ENCODE peak calls at places on chromosome 13, in four cellular contexts. Y is psoas muscle, R is heart left ventricle, G is AG04450. P is an unnamed sample.

GRCh38 chr13:53238241-53238640 is 209.6 kb downstream of the OLFM4 start:
- DNase-seq in R (no peak), G (no peak), Y (no peak), P (no peak)

GRCh38 chr13:75312884-75313520 is 169.0 kb downstream of the TBC1D4 start:
- DNase-seq in G (no peak), Y (no peak), R (no peak), P (no peak)

GRCh38 chr13:110683203-110683883 is 22.6 kb downstream of the CARS2 start:
- DNase-seq in Y (no peak), R (no peak), G (no peak), P (no peak)

GRCh38 chr13:34412295-34412694 is 529.8 kb upstream of the NBEA start:
- DNase-seq in R (no peak), G (no peak), Y (no peak), P (no peak)

GRCh38 chr13:38255600-38255999 is 94.1 kb upstream of the UFM1 start:
- DNase-seq in Y (no peak), G (no peak), R (no peak), P (no peak)

GRCh38 chr13:87671824-87672603 is 843 bp downstream of the SLITRK5 start:
- DNase-seq in G (no peak), R (no peak), Y (no peak), P (no peak)

GRCh38 chr13:52846567-52847321 is 1.7 kb downstream of the PCDH8 start:
- DNase-seq in G (no peak), Y (peak), R (peak), P (no peak)

GRCh38 chr13:19591864-19592263 is 30.5 kb upstream of the TPTE2 start:
- DNase-seq in G (no peak), R (no peak), Y (no peak), P (no peak)

GRCh38 chr13:92781965-92782364 is 444.6 kb upstream of the GPC6 start:
- DNase-seq in Y (no peak), G (no peak), R (no peak), P (no peak)

DNA sequence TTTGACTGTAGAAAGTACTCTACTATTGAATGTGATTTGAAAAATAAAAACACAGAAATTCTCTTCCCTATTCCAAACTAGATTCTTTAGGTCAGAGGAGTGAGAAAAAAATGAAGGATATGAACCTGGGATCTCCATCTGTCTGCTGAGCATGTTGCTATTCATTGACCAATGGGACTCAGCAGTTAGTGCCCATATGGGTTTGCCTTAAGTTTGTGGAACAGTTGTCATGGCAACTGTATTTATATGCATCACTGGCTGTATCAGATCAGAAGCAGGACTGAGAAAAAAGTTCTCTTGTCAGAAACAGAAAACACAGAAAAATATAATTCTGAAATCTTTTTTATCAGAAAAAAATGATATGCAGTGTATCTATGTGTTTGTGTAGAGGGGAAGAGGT is 73.3 kb upstream of the ATXN8OS start:
- DNase-seq in R (no peak), G (no peak), Y (no peak), P (no peak)
- H3K27ac ChIP-seq in R (no peak), G (no peak), Y (no peak), P (no peak)

GRCh38 chr13:78468546-78469060 is 134.7 kb downstream of the POU4F1 start:
- DNase-seq in Y (no peak), R (no peak), G (no peak), P (no peak)
- H3K27ac ChIP-seq in Y (no peak), R (no peak), G (no peak), P (no peak)

DNA sequence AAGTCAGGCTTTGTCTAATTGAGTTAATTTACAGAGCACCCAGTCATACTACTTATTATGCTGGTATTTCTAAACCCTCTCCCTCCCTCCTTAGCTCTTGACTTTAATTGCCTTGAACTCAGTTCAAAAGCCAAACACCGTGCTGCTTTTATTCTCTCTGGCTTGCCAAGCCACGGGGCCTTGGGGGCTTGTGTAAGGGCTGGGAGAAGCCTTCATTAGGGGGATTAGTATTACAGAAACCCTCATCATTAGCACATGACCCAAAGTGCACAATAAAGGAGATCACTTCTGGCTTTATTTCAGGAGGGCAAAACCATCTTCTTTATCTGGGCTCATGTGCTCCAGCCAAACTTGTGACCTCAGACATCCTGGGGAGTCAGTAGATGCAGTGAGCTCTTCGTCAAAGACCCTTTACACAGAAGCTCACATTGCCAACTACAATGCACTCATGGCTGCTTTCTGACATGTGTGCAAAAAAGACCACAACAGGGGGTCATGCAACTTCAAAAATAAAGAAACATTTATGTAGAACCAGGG is at the start of gene DCT:
- DNase-seq in Y (no peak), G (no peak), R (no peak), P (no peak)
- H3K27ac ChIP-seq in Y (no peak), G (no peak), R (no peak), P (no peak)

DNA sequence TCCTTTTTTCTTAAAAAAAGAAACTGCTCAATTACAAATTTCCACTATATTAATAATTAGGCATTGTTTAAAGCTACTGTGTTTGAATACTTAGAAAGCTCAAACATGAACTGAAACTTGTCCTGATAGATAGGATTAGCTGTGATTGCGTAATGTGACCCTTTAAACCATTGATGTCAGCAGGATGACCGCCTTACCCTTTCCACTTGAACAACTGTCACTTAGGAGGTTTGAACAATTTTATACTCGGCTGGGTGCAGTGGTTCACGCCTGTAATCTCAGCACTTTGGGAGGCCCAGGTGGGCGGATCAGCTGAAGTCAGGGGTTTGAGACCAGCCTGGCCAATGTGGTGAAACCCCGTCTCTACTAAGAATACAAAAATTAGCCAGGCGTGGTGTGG is 2.9 kb downstream of the LAMP1 start:
- DNase-seq in Y (no peak), R (no peak), G (no peak), P (no peak)
- H3K27ac ChIP-seq in Y (peak), R (no peak), G (no peak), P (no peak)

GRCh38 chr13:41848435-41849255 is 112.3 kb downstream of the VWA8 start:
- DNase-seq in G (no peak), R (no peak), Y (no peak), P (no peak)
- H3K27ac ChIP-seq in G (no peak), R (no peak), Y (no peak), P (no peak)

P was measured in epithelial cell of prostate.